ENCODE peak calls at places on chromosomes 3 and 15, in eight cellular contexts. J, Q, E, S, X, B, H and L are unnamed samples.

GRCh38 chr3:2652416-2652815 is 457.8 kb downstream of the IL5RA start:
- DNase-seq in J (no peak), B (no peak), S (no peak), H (no peak), E (no peak), Q (no peak), X (no peak), L (no peak)

GRCh38 chr15:58228708-58229107 is 90.5 kb downstream of the AQP9 start:
- DNase-seq in E (no peak), Q (no peak), S (no peak), J (peak; percentile 61), B (peak; percentile 78), X (peak; percentile 46), H (peak; percentile 72), L (peak; percentile 76)

GRCh38 chr15:66646308-66646707 is 55.7 kb upstream of the SMAD6 start:
- DNase-seq in H (peak; percentile 81), E (no peak), Q (no peak), J (no peak), B (peak; percentile 50), S (no peak), X (no peak), L (peak; percentile 56)

GRCh38 chr15:31473384-31474058 is 146.9 kb downstream of the KLF13 start:
- DNase-seq in E (peak; percentile 11), H (no peak), Q (no peak), B (no peak), J (no peak), S (no peak), X (no peak), L (no peak)

GRCh38 chr3:17730318-17730967 is 12.0 kb downstream of the TBC1D5 start:
- DNase-seq in X (no peak), E (no peak), J (peak; percentile 57), Q (no peak), S (no peak), H (peak; percentile 48), B (peak; percentile 77), L (peak; percentile 67)

GRCh38 chr3:37620071-37620635 is 241.5 kb upstream of the CTDSPL start:
- DNase-seq in Q (no peak), E (no peak), X (no peak), H (no peak), J (no peak), B (no peak), S (no peak), L (no peak)

GRCh38 chr3:78880588-78881461 is 887.0 kb downstream of the ROBO1 start:
- DNase-seq in Q (no peak), J (no peak), B (no peak), H (peak; percentile 69), X (peak; percentile 39), S (no peak), E (no peak), L (no peak)

GRCh38 chr3:144018776-144019175 is 47.2 kb downstream of the DIPK2A start:
- DNase-seq in E (no peak), Q (no peak), B (peak; percentile 92), J (peak; percentile 73), S (peak; percentile 83), H (peak; percentile 77), X (peak; percentile 63), L (peak; percentile 72)

GRCh38 chr3:15319575-15319974 is 12.8 kb downstream of the SH3BP5 start:
- DNase-seq in Q (no peak), H (peak; percentile 95), X (no peak), B (peak; percentile 92), J (no peak), S (no peak), E (peak; percentile 73), L (peak; percentile 63)

GRCh38 chr3:87426916-87427315 is 150.5 kb upstream of the POU1F1 start:
- DNase-seq in J (no peak), X (no peak), B (peak; percentile 76), S (peak; percentile 46), E (no peak), H (no peak), Q (no peak), L (no peak)

GRCh38 chr3:171874251-171874679 is 31.1 kb downstream of the TMEM212 start:
- DNase-seq in J (peak; percentile 97), E (no peak), X (peak; percentile 99), H (peak; percentile 91), Q (peak; percentile 44), B (peak; percentile 99), S (peak; percentile 80), L (peak; percentile 97)

GRCh38 chr3:125194849-125195601 is 17.5 kb downstream of the SLC12A8 start:
- DNase-seq in Q (no peak), B (peak; percentile 83), E (no peak), J (peak; percentile 88), S (no peak), X (peak; percentile 54), H (peak; percentile 59), L (peak; percentile 36)

GRCh38 chr3:106212658-106213222 is 343.9 kb upstream of the CBLB start:
- DNase-seq in B (peak; percentile 20), Q (no peak), E (no peak), S (no peak), H (no peak), X (peak; percentile 35), J (no peak), L (no peak)

GRCh38 chr15:31615643-31616415 is 289.2 kb downstream of the KLF13 start:
- DNase-seq in B (no peak), J (no peak), H (no peak), S (no peak), X (no peak), E (no peak), Q (no peak), L (no peak)

GRCh38 chr15:75966073-75966472 is 46.2 kb downstream of the NRG4 start:
- DNase-seq in Q (peak; percentile 77), E (no peak), H (peak; percentile 72), S (peak; percentile 86), J (no peak), B (peak; percentile 11), X (peak; percentile 25), L (peak; percentile 57)

GRCh38 chr3:43686333-43686699 is 4.4 kb upstream of the ABHD5 start:
- DNase-seq in X (no peak), J (no peak), E (no peak), Q (no peak), S (no peak), B (no peak), H (no peak), L (no peak)

GRCh38 chr15:94584833-94585244 is 353.5 kb downstream of the MCTP2 start:
- DNase-seq in J (no peak), S (peak; percentile 15), X (no peak), Q (no peak), E (peak; percentile 18), H (no peak), B (peak; percentile 39), L (peak; percentile 18)

GRCh38 chr3:156826144-156826895 is at the start of gene LEKR1:
- DNase-seq in X (peak; percentile 88), E (peak; percentile 72), B (peak; percentile 95), H (peak; percentile 94), J (peak; percentile 90), S (peak; percentile 94), Q (peak; percentile 98), L (peak; percentile 97)

GRCh38 chr3:84077479-84077878 is 881.3 kb upstream of the CADM2 start:
- DNase-seq in B (no peak), Q (no peak), J (no peak), E (no peak), H (no peak), X (no peak), S (peak; percentile 44), L (no peak)

GRCh38 chr3:147398841-147399534 is 7.4 kb downstream of the ZIC4 start:
- DNase-seq in X (no peak), Q (no peak), H (no peak), J (no peak), B (no peak), S (peak; percentile 39), E (no peak), L (no peak)

GRCh38 chr3:100106531-100107155 is 7.7 kb downstream of the FILIP1L start:
- DNase-seq in S (peak; percentile 84), X (no peak), Q (peak; percentile 65), H (peak; percentile 16), B (peak; percentile 80), J (peak; percentile 57), E (no peak), L (peak; percentile 32)

GRCh38 chr15:67564590-67565345 is 22.3 kb downstream of the MAP2K5 start:
- DNase-seq in Q (no peak), S (no peak), J (no peak), X (no peak), H (no peak), E (no peak), B (peak; percentile 50), L (peak; percentile 10)

GRCh38 chr15:60975203-60975602 is 253.9 kb downstream of the RORA start:
- DNase-seq in B (no peak), E (no peak), J (no peak), S (no peak), Q (no peak), H (no peak), X (no peak), L (peak; percentile 58)

DNA sequence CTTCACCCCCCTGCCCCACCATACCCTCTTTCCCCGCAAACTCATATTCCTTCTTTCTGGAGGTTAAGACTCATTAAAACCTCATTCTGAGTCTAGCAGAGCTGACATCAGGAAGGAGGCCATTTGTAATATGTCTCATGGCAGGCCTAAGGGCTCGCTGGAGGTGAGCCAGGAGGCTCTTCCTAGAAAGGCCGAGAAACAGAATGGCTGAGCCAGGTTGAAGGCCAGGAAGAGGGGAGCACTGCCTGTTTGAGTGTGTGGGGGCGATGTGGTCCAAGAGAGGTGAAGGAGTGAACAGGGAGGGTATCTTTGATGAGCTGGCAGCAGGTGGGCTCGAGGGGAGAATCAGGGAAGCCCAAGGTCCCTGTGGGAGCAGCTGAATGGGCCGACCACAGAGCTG is 317.3 kb downstream of the TLE3 start:
- DNase-seq in E (no peak), S (no peak), Q (no peak), B (peak; percentile 29), H (peak; percentile 14), X (no peak), J (no peak), L (peak; percentile 40)
- TF ChIP-seq CTCF in E (no peak), S (no peak), Q (no peak), B (no peak), H (no peak), X (no peak), J (no peak), L (no peak)

DNA sequence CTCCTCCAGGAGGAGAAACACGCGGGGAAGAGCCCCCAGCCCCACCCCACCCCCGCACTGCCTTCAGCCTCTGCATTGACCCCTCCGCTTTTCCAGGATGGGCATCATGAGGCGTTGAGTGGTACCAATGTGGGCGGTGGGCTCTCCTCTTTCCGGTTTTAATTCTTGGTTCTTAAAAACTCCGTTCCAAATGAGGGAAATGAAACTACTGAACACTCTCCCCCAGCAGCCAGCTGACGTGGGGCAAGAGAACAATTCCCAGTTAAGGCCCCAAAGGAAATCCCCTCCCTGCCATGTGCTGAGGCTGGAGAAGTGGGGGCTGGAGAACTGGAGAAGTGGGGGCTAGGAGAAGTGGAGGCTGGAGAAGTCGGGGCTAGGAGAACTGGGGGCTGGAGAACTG is 5.3 kb upstream of the NRROS start:
- DNase-seq in X (no peak), E (no peak), S (no peak), B (no peak), Q (no peak), H (no peak), J (no peak), L (no peak)
- H3K4me3 ChIP-seq in X (no peak overlapping the region), E (no peak overlapping the region), S (no peak overlapping the region), B (no peak overlapping the region), Q (no peak overlapping the region), H (no peak overlapping the region), J (no peak overlapping the region), L (no peak overlapping the region)

GRCh38 chr3:127473244-127474024 is 117.1 kb downstream of the TPRA1 start:
- DNase-seq in B (no peak), H (no peak), X (no peak), S (peak; percentile 34), Q (no peak), J (no peak), E (no peak), L (no peak)
- TF ChIP-seq CTCF in B (no peak), H (peak; percentile 14), X (peak; percentile 18), S (peak; percentile 42), Q (peak; percentile 58), J (no peak), E (no peak), L (peak; percentile 13)

GRCh38 chr15:95669146-95669922 is 661.2 kb upstream of the NR2F2 start:
- DNase-seq in J (no peak), H (peak; percentile 14), S (no peak), B (no peak), X (no peak), Q (no peak), E (peak; percentile 20), L (peak; percentile 22)
- H3K4me3 ChIP-seq in J (no peak overlapping the region), H (no peak overlapping the region), S (no peak overlapping the region), B (peak overlapping the region; percentile 34), X (peak overlapping the region; percentile 11), Q (no peak overlapping the region), E (peak overlapping the region; percentile 19), L (no peak overlapping the region)